ENCODE peak calls at places on chromosomes 2 and 18, in nine cellular contexts. O is GM20000; F is EL; E is activated T-helper 1 cell treated with Interleukin-2 at 50 U/mL for 16 hours; X is myocyte; Y is Daoy; C is effector CD4-positive, alpha-beta T cell; K is CD8-positive, alpha-beta T cell; Z is activated CD8-positive, alpha-beta memory T cell treated with anti-CD3 and anti-CD28 coated beads, Interleukin-2, amount 10 ng/mL, durations not matched to agents 7 days and 5 days. R is an unnamed sample.

GRCh38 chr2:11703700-11704099 is 33.7 kb upstream of the NTSR2 start:
- DNase-seq in C (no peak), K (no peak), E (no peak), F (peak), X (peak), Z (no peak), O (no peak), Y (no peak), R (peak)

GRCh38 chr2:216474925-216475670 is 23.5 kb upstream of the RPL37A start:
- DNase-seq in C (no peak), Z (peak), X (no peak), Y (no peak), E (no peak), K (no peak), F (no peak), O (peak), R (no peak)

GRCh38 chr2:39492095-39492590 is 55.1 kb upstream of the MAP4K3 start:
- DNase-seq in F (peak), K (no peak), E (no peak), X (peak), O (peak), Z (peak), Y (peak), C (no peak), R (peak)

GRCh38 chr2:136025057-136025973 is 39.9 kb upstream of the DARS1 start:
- DNase-seq in Y (no peak), O (peak), K (peak), Z (peak), E (peak), F (no peak), C (no peak), X (no peak), R (peak)

GRCh38 chr2:37589298-37589697 is 82.1 kb downstream of the CDC42EP3 start:
- DNase-seq in C (no peak), Y (peak), E (no peak), X (no peak), K (no peak), O (peak), Z (no peak), F (peak), R (no peak)

GRCh38 chr2:66441651-66442365 is 6.9 kb downstream of the MEIS1 start:
- DNase-seq in K (no peak), F (peak), Y (no peak), Z (no peak), O (no peak), X (no peak), C (no peak), E (no peak), R (no peak)

GRCh38 chr2:55490554-55490953 is 29.0 kb upstream of the CFAP36 start:
- DNase-seq in C (no peak), E (no peak), X (peak), Y (peak), Z (no peak), F (peak), K (no peak), O (no peak), R (peak)

GRCh38 chr2:134118279-134119116 is 135.4 kb upstream of the MGAT5 start:
- DNase-seq in Y (peak), Z (peak), C (peak), E (peak), K (peak), O (peak), X (peak), F (peak), R (peak)

GRCh38 chr18:54003195-54003594 is 221.3 kb downstream of the MBD2 start:
- DNase-seq in E (no peak), F (no peak), Z (no peak), C (no peak), K (no peak), Y (no peak), O (no peak), X (no peak), R (no peak)

GRCh38 chr2:98777076-98777475 is 46.1 kb upstream of the MGAT4A start:
- DNase-seq in Y (no peak), Z (no peak), C (no peak), O (no peak), F (peak), E (no peak), X (no peak), K (no peak), R (no peak)

GRCh38 chr2:212863185-212863588 is 288.2 kb downstream of the IKZF2 start:
- DNase-seq in O (no peak), K (no peak), X (peak), C (no peak), F (peak), Y (peak), Z (peak), E (no peak), R (no peak)

GRCh38 chr18:48534364-48534763 is 4.5 kb upstream of the CTIF start:
- DNase-seq in K (no peak), O (no peak), Y (no peak), Z (no peak), F (peak), E (no peak), C (no peak), X (peak), R (peak)

GRCh38 chr2:45496869-45497268 is 114.2 kb downstream of the SRBD1 start:
- DNase-seq in Y (no peak), C (no peak), O (no peak), X (no peak), F (no peak), Z (no peak), E (no peak), K (no peak), R (no peak)

GRCh38 chr2:176095421-176095820 is 2.9 kb downstream of the HOXD13 start:
- DNase-seq in Z (no peak), X (no peak), F (no peak), C (no peak), Y (no peak), E (no peak), K (no peak), O (no peak), R (no peak)

GRCh38 chr2:206858972-206859739 is 80.2 kb upstream of the CPO start:
- DNase-seq in K (peak), C (no peak), Z (peak), E (no peak), X (no peak), Y (no peak), O (no peak), F (no peak), R (no peak)

GRCh38 chr2:128284841-128285240 is 33.8 kb downstream of the HS6ST1 start:
- DNase-seq in Y (no peak), C (no peak), F (no peak), K (no peak), Z (no peak), X (no peak), E (no peak), O (no peak), R (no peak)

GRCh38 chr2:48146552-48146951 is 240.3 kb upstream of the FBXO11 start:
- DNase-seq in O (no peak), Y (no peak), F (no peak), K (no peak), E (no peak), C (no peak), X (no peak), Z (no peak), R (no peak)

GRCh38 chr2:207184348-207184747 is 18.6 kb upstream of the KLF7 start:
- DNase-seq in X (no peak), Y (no peak), C (no peak), Z (no peak), F (peak), K (no peak), E (no peak), O (no peak), R (no peak)

GRCh38 chr2:174341995-174342571 is 7.3 kb downstream of the SP9 start:
- DNase-seq in K (no peak), Y (no peak), E (no peak), X (no peak), O (peak), C (no peak), Z (no peak), F (no peak), R (no peak)

GRCh38 chr2:143481231-143481613 is 352.0 kb downstream of the ARHGAP15 start:
- DNase-seq in K (no peak), C (no peak), Z (no peak), X (no peak), O (no peak), F (no peak), Y (no peak), E (no peak), R (no peak)

GRCh38 chr2:160339291-160339690 is 139.2 kb upstream of the ITGB6 start:
- DNase-seq in K (no peak), Y (no peak), O (no peak), C (no peak), Z (no peak), X (peak), F (no peak), E (no peak), R (no peak)

GRCh38 chr2:235024191-235024611 is 72.4 kb downstream of the SH3BP4 start:
- DNase-seq in C (no peak), E (no peak), K (no peak), Z (no peak), X (peak), F (peak), Y (peak), O (no peak), R (peak)

GRCh38 chr18:22470511-22471181 is 52.9 kb upstream of the CTAGE1 start:
- DNase-seq in Y (peak), E (no peak), O (no peak), X (no peak), Z (no peak), F (peak), C (no peak), K (no peak), R (no peak)

GRCh38 chr18:79797518-79798345 is at the start of gene KCNG2:
- DNase-seq in Y (no peak), K (peak), E (no peak), Z (no peak), F (no peak), O (peak), X (no peak), C (no peak), R (peak)

GRCh38 chr18:63979409-63979908 is 9.6 kb downstream of the SERPINB8 start:
- DNase-seq in X (peak), F (peak), Z (peak), E (no peak), K (peak), O (peak), C (peak), Y (peak), R (peak)

GRCh38 chr2:182831097-182831496 is 35.3 kb downstream of the FRZB start:
- DNase-seq in K (no peak), Y (no peak), F (no peak), Z (no peak), E (no peak), O (no peak), C (no peak), X (no peak), R (no peak)

GRCh38 chr2:195486987-195487644 is 169.9 kb upstream of the SLC39A10 start:
- DNase-seq in E (no peak), F (peak), Z (peak), K (no peak), O (no peak), C (no peak), X (peak), Y (peak), R (peak)

GRCh38 chr18:5466256-5466655 is 77.5 kb downstream of the EPB41L3 start:
- DNase-seq in O (no peak), X (no peak), Y (no peak), F (no peak), E (no peak), Z (no peak), K (no peak), C (no peak), R (no peak)

GRCh38 chr18:63069496-63069895 is 250.1 kb downstream of the BCL2 start:
- DNase-seq in F (no peak), E (no peak), X (no peak), O (no peak), K (no peak), Z (no peak), C (no peak), Y (no peak), R (no peak)

GRCh38 chr2:7011376-7012083 is 94.3 kb downstream of the RNF144A start:
- DNase-seq in F (peak), O (no peak), Z (no peak), X (no peak), E (no peak), K (no peak), Y (peak), C (no peak), R (no peak)

GRCh38 chr2:186059096-186059495 is 320.5 kb downstream of the FSIP2 start:
- DNase-seq in Z (no peak), F (no peak), C (no peak), X (peak), E (no peak), Y (no peak), K (no peak), O (no peak), R (no peak)

GRCh38 chr2:218993345-218994315 is at the start of gene CRYBA2:
- DNase-seq in O (peak), Y (peak), C (no peak), X (no peak), Z (no peak), E (no peak), F (peak), K (no peak), R (no peak)

GRCh38 chr2:236472711-236473495 is 96.7 kb upstream of the ACKR3 start:
- DNase-seq in X (no peak), F (no peak), K (no peak), Y (no peak), Z (no peak), O (no peak), E (no peak), C (no peak), R (no peak)

GRCh38 chr2:24613154-24613814 is 122.2 kb downstream of the NCOA1 start:
- DNase-seq in Z (peak), E (no peak), K (peak), X (no peak), F (peak), O (peak), C (no peak), Y (peak), R (peak)

GRCh38 chr18:13437801-13438506 is 219.4 kb downstream of the LDLRAD4 start:
- DNase-seq in Y (no peak), O (no peak), X (no peak), K (peak), E (peak), C (peak), F (no peak), Z (no peak), R (no peak)

GRCh38 chr2:239824051-239824694 is 201.0 kb downstream of the NDUFA10 start:
- DNase-seq in O (no peak), X (peak), K (no peak), C (no peak), F (no peak), Y (no peak), Z (peak), E (no peak), R (no peak)

GRCh38 chr18:6376433-6377229 is 38.1 kb downstream of the L3MBTL4 start:
- DNase-seq in K (no peak), E (no peak), C (no peak), F (no peak), Z (no peak), Y (no peak), O (no peak), X (no peak), R (no peak)

GRCh38 chr2:206368484-206368883 is 74.8 kb upstream of the ADAM23 start:
- DNase-seq in E (no peak), X (peak), C (no peak), Z (no peak), K (no peak), F (no peak), O (no peak), Y (no peak), R (no peak)

R was measured in AG08396.